ENCODE peak calls at places on chromosome 18, in four cellular contexts. P, S, Z and F are unnamed samples.

GRCh38 chr18:57141208-57142129 is 5.4 kb upstream of the BOD1L2 start:
- DNase-seq in P (peak; percentile 10), S (no peak), Z (no peak), F (peak; percentile 82)

GRCh38 chr18:71529708-71530303 is 1014.3 kb downstream of the CBLN2 start:
- DNase-seq in Z (no peak), P (peak; percentile 96), S (no peak), F (no peak)

GRCh38 chr18:267380-267687 is 513 bp downstream of the THOC1 start:
- DNase-seq in P (no peak), S (no peak), Z (no peak), F (peak; percentile 62)

GRCh38 chr18:26562568-26562967 is 14.2 kb upstream of the KCTD1 start:
- DNase-seq in Z (no peak), S (no peak), P (no peak), F (no peak)

GRCh38 chr18:48075707-48076093 is 145.2 kb upstream of the SMAD2 start:
- DNase-seq in P (no peak), S (no peak), Z (no peak), F (no peak)

GRCh38 chr18:11657152-11657551 is 31.9 kb upstream of the GNAL start:
- DNase-seq in P (no peak), S (no peak), Z (no peak), F (no peak)

GRCh38 chr18:72147830-72148229 is 396.3 kb downstream of the CBLN2 start:
- DNase-seq in Z (no peak), S (no peak), P (no peak), F (no peak)

GRCh38 chr18:38688402-38688801 is 1122.8 kb upstream of the CELF4 start:
- DNase-seq in S (no peak), Z (no peak), P (no peak), F (peak; percentile 44)

GRCh38 chr18:22219568-22220355 is 50.4 kb downstream of the GATA6 start:
- DNase-seq in P (no peak), Z (no peak), S (no peak), F (no peak)

GRCh38 chr18:49517483-49517882 is 30.4 kb upstream of the C18orf32 start:
- DNase-seq in P (no peak), S (no peak), Z (no peak), F (no peak)

GRCh38 chr18:41761329-41762028 is 193.6 kb upstream of the PIK3C3 start:
- DNase-seq in P (peak; percentile 80), S (peak; percentile 94), Z (no peak), F (peak; percentile 37)

GRCh38 chr18:24212939-24213338 is 74.1 kb downstream of the CABYR start:
- DNase-seq in S (peak; percentile 77), P (peak; percentile 97), Z (no peak), F (peak; percentile 52)

GRCh38 chr18:27609221-27609620 is 424.1 kb upstream of the CHST9 start:
- DNase-seq in Z (no peak), S (no peak), P (no peak), F (no peak)

GRCh38 chr18:35497334-35498197 is at the start of gene INO80C:
- DNase-seq in S (peak; percentile 99), Z (peak; percentile 91), P (peak; percentile 75), F (peak; percentile 98)

GRCh38 chr18:41265047-41265446 is 690.0 kb upstream of the PIK3C3 start:
- DNase-seq in S (no peak), Z (no peak), P (no peak), F (no peak)

GRCh38 chr18:64258111-64258650 is 109.3 kb upstream of the LINC00305 start:
- DNase-seq in S (no peak), Z (no peak), P (no peak), F (no peak)

GRCh38 chr18:32911660-32912284 is 138.9 kb upstream of the KLHL14 start:
- DNase-seq in S (peak; percentile 75), Z (no peak), P (peak; percentile 49), F (no peak)

GRCh38 chr18:46481048-46481846 is 175.8 kb downstream of the LOXHD1 start:
- DNase-seq in S (peak; percentile 51), P (peak; percentile 44), Z (peak; percentile 64), F (peak; percentile 69)

GRCh38 chr18:13500227-13500865 is 226.0 kb downstream of the FAM210A start:
- DNase-seq in S (peak; percentile 88), Z (no peak), P (no peak), F (peak; percentile 73)

GRCh38 chr18:25726278-25726677 is 364.1 kb downstream of the SS18 start:
- DNase-seq in P (no peak), S (peak; percentile 70), Z (peak; percentile 19), F (no peak)

GRCh38 chr18:35443434-35443833 is 54.3 kb downstream of the INO80C start:
- DNase-seq in Z (no peak), S (no peak), P (no peak), F (no peak)

GRCh38 chr18:27843783-27844415 is 333.0 kb downstream of the CDH2 start:
- DNase-seq in Z (no peak), P (peak; percentile 95), S (peak; percentile 36), F (no peak)

GRCh38 chr18:62526098-62527025 is 3.5 kb downstream of the ZCCHC2 start:
- DNase-seq in S (peak; percentile 91), P (peak; percentile 81), Z (peak; percentile 92), F (peak; percentile 89)

GRCh38 chr18:43559507-43559906 is 282.2 kb upstream of the SYT4 start:
- DNase-seq in S (no peak), P (no peak), Z (no peak), F (no peak)

GRCh38 chr18:57859314-57859713 is 56.2 kb upstream of the ATP8B1 start:
- DNase-seq in Z (no peak), P (peak; percentile 45), S (peak; percentile 33), F (peak; percentile 48)

GRCh38 chr18:48541026-48541746 is 2.4 kb downstream of the CTIF start:
- DNase-seq in P (peak; percentile 50), Z (peak; percentile 76), S (peak; percentile 94), F (peak; percentile 88)

GRCh38 chr18:63111549-63112402 is 207.8 kb downstream of the BCL2 start:
- DNase-seq in P (no peak), S (peak; percentile 8), Z (no peak), F (no peak)

GRCh38 chr18:48455555-48456478 is 46.6 kb upstream of the ZBTB7C start:
- DNase-seq in P (peak; percentile 74), Z (no peak), S (peak; percentile 84), F (peak; percentile 49)

GRCh38 chr18:10351221-10351795 is 103.1 kb upstream of the APCDD1 start:
- DNase-seq in Z (no peak), S (peak; percentile 8), P (no peak), F (no peak)
- H3K4me2 ChIP-seq in Z (no peak overlapping the region), S (no peak overlapping the region), P (no peak overlapping the region), F (no peak overlapping the region)

GRCh38 chr18:2970762-2971659 is 41.9 kb downstream of the LPIN2 start:
- DNase-seq in P (no peak), S (no peak), Z (no peak), F (no peak)

GRCh38 chr18:2967820-2968219 is 45.1 kb downstream of the LPIN2 start:
- DNase-seq in Z (no peak), P (no peak), S (no peak), F (no peak)

GRCh38 chr18:2970344-2970743 is 42.6 kb downstream of the LPIN2 start:
- DNase-seq in P (no peak), S (no peak), Z (no peak), F (no peak)

GRCh38 chr18:2968559-2968958 is 44.4 kb downstream of the LPIN2 start:
- DNase-seq in Z (no peak), P (no peak), S (no peak), F (no peak)

DNA sequence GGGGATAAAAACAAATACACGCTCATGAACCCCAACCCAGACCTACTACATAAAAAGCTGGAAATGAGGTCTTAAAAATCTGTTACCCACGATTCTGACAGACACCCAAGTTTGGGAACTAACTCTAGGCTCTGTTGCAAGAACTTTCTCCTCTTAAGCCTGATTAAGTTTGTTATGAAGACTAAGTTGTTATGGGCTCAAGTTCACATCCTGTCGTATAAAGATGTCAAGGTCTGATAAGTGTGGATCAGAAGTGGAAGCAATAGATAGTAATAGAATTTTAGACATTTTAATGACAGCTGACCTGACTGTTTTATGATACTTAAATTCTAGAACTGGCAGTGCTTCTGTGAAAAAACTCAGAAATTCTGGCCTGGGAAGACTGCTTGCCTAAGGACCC is 43.2 kb downstream of the LPIN2 start:
- DNase-seq in P (no peak), Z (no peak), S (no peak), F (no peak)
- H3K79me2 ChIP-seq in P (peaks cover under 1% of the 10 kb centered on the region), Z (peaks cover 92% of the 10 kb centered on the region), S (peaks cover 100% of the 10 kb centered on the region), F (peaks cover 99% of the 10 kb centered on the region)

DNA sequence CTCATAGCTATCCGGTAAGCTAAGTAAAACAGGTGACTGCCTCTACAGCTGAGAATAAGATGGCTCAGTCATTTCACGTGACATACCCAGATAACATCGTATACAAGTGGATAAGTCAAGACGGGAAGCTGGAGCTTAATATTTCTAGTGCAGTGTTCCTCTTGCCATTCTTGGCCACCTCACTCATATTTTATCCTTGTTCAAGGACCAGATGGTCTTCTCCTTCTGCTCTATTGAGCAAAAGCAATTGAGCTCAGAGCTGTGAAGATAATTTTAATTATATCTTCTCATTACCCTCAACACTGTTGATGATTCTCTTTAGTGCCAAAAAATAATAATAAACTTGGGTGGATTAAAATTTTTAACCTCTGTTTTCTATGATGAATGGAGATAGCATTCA is 201.1 kb downstream of the DCC start:
- DNase-seq in P (no peak), Z (no peak), S (no peak), F (no peak)
- H3K9me2 ChIP-seq in P (no peaks in the 10 kb centered on the region), Z (no peaks in the 10 kb centered on the region), S (no peaks in the 10 kb centered on the region), F (no peaks in the 10 kb centered on the region)

DNA sequence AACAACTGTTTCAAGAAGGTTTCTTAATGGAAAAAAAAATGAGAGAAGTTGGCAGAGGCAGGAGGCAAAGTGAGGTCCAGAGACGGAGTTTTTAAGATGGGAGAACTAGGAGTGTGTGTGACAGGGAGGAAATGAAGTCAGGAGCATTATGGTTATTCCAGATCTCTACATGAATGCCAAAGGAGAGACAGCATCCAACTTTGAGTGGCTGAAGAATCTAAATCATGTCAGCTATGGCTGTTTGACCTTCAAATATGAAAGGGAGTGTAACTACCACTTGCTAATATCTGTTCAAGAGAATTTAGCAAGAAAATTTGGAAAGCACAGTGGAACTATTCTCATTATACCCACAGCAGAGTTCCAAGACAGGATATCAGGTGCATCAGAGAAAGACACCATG is 81.2 kb upstream of the CCBE1 start:
- DNase-seq in Z (no peak), S (no peak), P (no peak), F (no peak)
- H3K4me2 ChIP-seq in Z (no peak overlapping the region), S (no peak overlapping the region), P (no peak overlapping the region), F (no peak overlapping the region)

GRCh38 chr18:44826418-44827259 is 146.0 kb downstream of the SETBP1 start:
- DNase-seq in Z (no peak), S (peak; percentile 88), P (peak; percentile 63), F (peak; percentile 78)

GRCh38 chr18:44824884-44825283 is 144.2 kb downstream of the SETBP1 start:
- DNase-seq in S (no peak), P (no peak), Z (no peak), F (no peak)

GRCh38 chr18:44823286-44823685 is 142.6 kb downstream of the SETBP1 start:
- DNase-seq in Z (no peak), P (peak; percentile 57), S (no peak), F (no peak)

GRCh38 chr18:44821924-44822323 is 141.2 kb downstream of the SETBP1 start:
- DNase-seq in P (peak; percentile 48), Z (no peak), S (no peak), F (no peak)

DNA sequence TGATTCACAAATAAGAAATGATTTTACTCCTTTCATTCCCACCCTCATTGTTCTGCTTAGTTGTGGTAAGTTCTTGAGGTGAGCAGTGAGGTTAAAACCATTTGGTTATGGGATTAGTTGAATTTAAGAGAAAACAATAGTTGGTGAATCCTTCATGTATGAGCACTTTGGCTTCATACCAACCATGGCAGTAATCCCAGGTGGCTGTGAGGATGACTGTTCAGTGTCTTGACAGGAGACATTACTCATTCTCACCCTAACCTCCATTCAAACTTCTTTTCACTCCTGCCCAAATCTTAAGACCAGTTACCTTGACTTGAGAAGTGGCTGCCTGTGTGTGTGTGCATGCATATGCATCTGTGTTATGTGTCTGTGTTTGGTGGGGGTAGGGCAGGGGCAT is 143.1 kb downstream of the SETBP1 start:
- DNase-seq in Z (no peak), P (peak; percentile 75), S (peak; percentile 80), F (no peak)
- H3K79me2 ChIP-seq in Z (no peaks in the 10 kb centered on the region), P (no peaks in the 10 kb centered on the region), S (no peaks in the 10 kb centered on the region), F (peaks cover 32% of the 10 kb centered on the region)

GRCh38 chr18:75454022-75454795 is 26.7 kb upstream of the SMIM21 start:
- DNase-seq in P (no peak), S (no peak), Z (no peak), F (no peak)
- H3K9me2 ChIP-seq in P (no peaks in the 10 kb centered on the region), S (no peaks in the 10 kb centered on the region), Z (no peaks in the 10 kb centered on the region), F (no peaks in the 10 kb centered on the region)